ENCODE peak calls at places on chromosomes 5 and 9, in seven cellular contexts. One of them, this sample, is unnamed.

GRCh38 chr9:127018935-127019334 is 103.5 kb downstream of the ANGPTL2 start:
- DNase-seq in heart right ventricle: no peak
- DNase-seq in Panc1: no peak
- DNase-seq in aorta: no peak
- DNase-seq in OCI-LY7: no peak
- DNase-seq in cardiac muscle cell: peak
- DNase-seq in tibial artery: no peak
- DNase-seq in this sample: no peak

GRCh38 chr9:68577778-68578591 is 37.3 kb upstream of the TMEM252 start:
- DNase-seq in aorta: no peak
- DNase-seq in OCI-LY7: peak
- DNase-seq in Panc1: no peak
- DNase-seq in heart right ventricle: no peak
- DNase-seq in tibial artery: no peak
- DNase-seq in cardiac muscle cell: no peak
- DNase-seq in this sample: peak

GRCh38 chr9:113935677-113936380 is 59.7 kb downstream of the ZNF618 start:
- DNase-seq in cardiac muscle cell: no peak
- DNase-seq in heart right ventricle: no peak
- DNase-seq in tibial artery: peak
- DNase-seq in Panc1: no peak
- DNase-seq in OCI-LY7: no peak
- DNase-seq in aorta: no peak
- DNase-seq in this sample: no peak

GRCh38 chr9:119101048-119101447 is 268.2 kb downstream of the BRINP1 start:
- DNase-seq in cardiac muscle cell: no peak
- DNase-seq in OCI-LY7: no peak
- DNase-seq in aorta: no peak
- DNase-seq in tibial artery: no peak
- DNase-seq in Panc1: no peak
- DNase-seq in heart right ventricle: no peak
- DNase-seq in this sample: peak

GRCh38 chr5:148794729-148795590 is 31.5 kb upstream of the ADRB2 start:
- DNase-seq in cardiac muscle cell: no peak
- DNase-seq in heart right ventricle: no peak
- DNase-seq in aorta: no peak
- DNase-seq in OCI-LY7: no peak
- DNase-seq in tibial artery: no peak
- DNase-seq in Panc1: no peak
- DNase-seq in this sample: no peak

GRCh38 chr5:55711531-55712022 is 547 bp downstream of the SLC38A9 start:
- DNase-seq in aorta: no peak
- DNase-seq in tibial artery: no peak
- DNase-seq in Panc1: no peak
- DNase-seq in cardiac muscle cell: no peak
- DNase-seq in heart right ventricle: no peak
- DNase-seq in OCI-LY7: no peak
- DNase-seq in this sample: no peak

GRCh38 chr9:129894106-129894823 is 59.0 kb downstream of the USP20 start:
- DNase-seq in heart right ventricle: no peak
- DNase-seq in aorta: peak
- DNase-seq in cardiac muscle cell: no peak
- DNase-seq in tibial artery: no peak
- DNase-seq in Panc1: no peak
- DNase-seq in OCI-LY7: no peak
- DNase-seq in this sample: no peak

GRCh38 chr9:93071464-93071863 is 13.0 kb downstream of the SUSD3 start:
- DNase-seq in aorta: no peak
- DNase-seq in tibial artery: no peak
- DNase-seq in Panc1: no peak
- DNase-seq in heart right ventricle: no peak
- DNase-seq in OCI-LY7: peak
- DNase-seq in cardiac muscle cell: peak
- DNase-seq in this sample: peak

GRCh38 chr5:157611571-157612067 is 36.0 kb upstream of the ADAM19 start:
- DNase-seq in aorta: no peak
- DNase-seq in tibial artery: no peak
- DNase-seq in Panc1: no peak
- DNase-seq in OCI-LY7: no peak
- DNase-seq in cardiac muscle cell: no peak
- DNase-seq in heart right ventricle: no peak
- DNase-seq in this sample: peak

GRCh38 chr5:3201121-3201520 is 394.5 kb upstream of the IRX1 start:
- DNase-seq in cardiac muscle cell: no peak
- DNase-seq in OCI-LY7: no peak
- DNase-seq in Panc1: no peak
- DNase-seq in aorta: no peak
- DNase-seq in tibial artery: no peak
- DNase-seq in heart right ventricle: no peak
- DNase-seq in this sample: no peak

GRCh38 chr9:72602629-72603028 is 81.2 kb downstream of the TMC1 start:
- DNase-seq in heart right ventricle: no peak
- DNase-seq in cardiac muscle cell: no peak
- DNase-seq in tibial artery: peak
- DNase-seq in Panc1: no peak
- DNase-seq in aorta: no peak
- DNase-seq in OCI-LY7: no peak
- DNase-seq in this sample: no peak

GRCh38 chr5:131983244-131983771 is 28.1 kb downstream of the ACSL6 start:
- DNase-seq in heart right ventricle: no peak
- DNase-seq in Panc1: no peak
- DNase-seq in OCI-LY7: no peak
- DNase-seq in aorta: peak
- DNase-seq in tibial artery: no peak
- DNase-seq in cardiac muscle cell: peak
- DNase-seq in this sample: no peak

GRCh38 chr9:132384376-132384775 is 22.3 kb downstream of the TTF1 start:
- DNase-seq in OCI-LY7: peak
- DNase-seq in Panc1: no peak
- DNase-seq in tibial artery: no peak
- DNase-seq in heart right ventricle: no peak
- DNase-seq in cardiac muscle cell: no peak
- DNase-seq in aorta: no peak
- DNase-seq in this sample: no peak

GRCh38 chr9:124894035-124894740 is 32.3 kb downstream of the ARPC5L start:
- DNase-seq in OCI-LY7: no peak
- DNase-seq in cardiac muscle cell: no peak
- DNase-seq in Panc1: no peak
- DNase-seq in tibial artery: no peak
- DNase-seq in aorta: peak
- DNase-seq in heart right ventricle: no peak
- DNase-seq in this sample: no peak

GRCh38 chr5:142748568-142749249 is 21.5 kb upstream of the ARHGAP26 start:
- DNase-seq in OCI-LY7: peak
- DNase-seq in Panc1: peak
- DNase-seq in heart right ventricle: peak
- DNase-seq in tibial artery: no peak
- DNase-seq in aorta: no peak
- DNase-seq in cardiac muscle cell: no peak
- DNase-seq in this sample: peak

GRCh38 chr5:75260708-75261107 is 24.0 kb upstream of the ANKRD31 start:
- DNase-seq in Panc1: no peak
- DNase-seq in tibial artery: no peak
- DNase-seq in cardiac muscle cell: no peak
- DNase-seq in heart right ventricle: no peak
- DNase-seq in aorta: no peak
- DNase-seq in OCI-LY7: no peak
- DNase-seq in this sample: no peak

GRCh38 chr9:30673132-30673531 is 1711.3 kb upstream of the ACO1 start:
- DNase-seq in tibial artery: no peak
- DNase-seq in Panc1: no peak
- DNase-seq in aorta: no peak
- DNase-seq in cardiac muscle cell: no peak
- DNase-seq in OCI-LY7: no peak
- DNase-seq in heart right ventricle: no peak
- DNase-seq in this sample: no peak

GRCh38 chr5:123035320-123035949 is 1.1 kb downstream of the PPIC start:
- DNase-seq in cardiac muscle cell: peak
- DNase-seq in Panc1: peak
- DNase-seq in heart right ventricle: peak
- DNase-seq in OCI-LY7: no peak
- DNase-seq in aorta: peak
- DNase-seq in tibial artery: peak
- DNase-seq in this sample: no peak

GRCh38 chr9:91978739-91979414 is 28.8 kb upstream of the ROR2 start:
- DNase-seq in aorta: no peak
- DNase-seq in tibial artery: no peak
- DNase-seq in cardiac muscle cell: peak
- DNase-seq in heart right ventricle: no peak
- DNase-seq in Panc1: no peak
- DNase-seq in OCI-LY7: peak
- DNase-seq in this sample: peak

GRCh38 chr5:142527664-142528295 is 158.1 kb downstream of the FGF1 start:
- DNase-seq in aorta: no peak
- DNase-seq in Panc1: no peak
- DNase-seq in heart right ventricle: no peak
- DNase-seq in tibial artery: no peak
- DNase-seq in cardiac muscle cell: no peak
- DNase-seq in OCI-LY7: no peak
- DNase-seq in this sample: no peak

DNA sequence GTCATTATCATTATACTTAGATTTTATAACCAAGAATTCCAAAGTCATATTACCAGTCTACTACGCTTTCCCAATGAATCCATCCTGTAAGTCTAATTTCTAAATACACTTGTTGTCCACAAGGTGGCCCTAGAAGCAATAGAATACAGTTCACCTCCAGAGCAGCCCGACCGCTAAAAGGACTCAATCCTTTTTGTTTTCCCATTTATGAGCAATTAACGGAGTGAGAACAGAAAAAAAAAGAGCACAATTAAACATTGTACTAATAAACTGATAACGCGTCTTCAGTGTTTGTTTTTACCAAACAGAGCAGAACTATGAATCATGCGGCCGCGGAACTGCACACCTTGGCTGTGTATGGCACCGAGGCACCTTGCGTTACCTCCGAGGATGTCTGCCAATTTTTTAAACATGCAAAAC is 160.7 kb upstream of the DAPK1 start:
- DNase-seq in OCI-LY7: peak
- DNase-seq in heart right ventricle: peak
- DNase-seq in tibial artery: no peak
- DNase-seq in cardiac muscle cell: peak
- DNase-seq in aorta: no peak
- DNase-seq in Panc1: peak
- DNase-seq in this sample: peak
- H3K4me3 ChIP-seq in OCI-LY7: no peak
- H3K4me3 ChIP-seq in heart right ventricle: peak
- H3K4me3 ChIP-seq in tibial artery: peak
- H3K4me3 ChIP-seq in cardiac muscle cell: peak
- H3K4me3 ChIP-seq in aorta: peak
- H3K4me3 ChIP-seq in Panc1: peak
- H3K4me3 ChIP-seq in this sample: peak

GRCh38 chr9:20551236-20551635 is 71.1 kb downstream of the MLLT3 start:
- DNase-seq in Panc1: no peak
- DNase-seq in OCI-LY7: no peak
- DNase-seq in heart right ventricle: no peak
- DNase-seq in cardiac muscle cell: no peak
- DNase-seq in aorta: no peak
- DNase-seq in tibial artery: no peak
- DNase-seq in this sample: no peak
- H3K27ac ChIP-seq in Panc1: no peak
- H3K27ac ChIP-seq in OCI-LY7: no peak
- H3K27ac ChIP-seq in heart right ventricle: no peak
- H3K27ac ChIP-seq in cardiac muscle cell: no peak
- H3K27ac ChIP-seq in aorta: no peak
- H3K27ac ChIP-seq in tibial artery: no peak
- H3K27ac ChIP-seq in this sample: no peak

DNA sequence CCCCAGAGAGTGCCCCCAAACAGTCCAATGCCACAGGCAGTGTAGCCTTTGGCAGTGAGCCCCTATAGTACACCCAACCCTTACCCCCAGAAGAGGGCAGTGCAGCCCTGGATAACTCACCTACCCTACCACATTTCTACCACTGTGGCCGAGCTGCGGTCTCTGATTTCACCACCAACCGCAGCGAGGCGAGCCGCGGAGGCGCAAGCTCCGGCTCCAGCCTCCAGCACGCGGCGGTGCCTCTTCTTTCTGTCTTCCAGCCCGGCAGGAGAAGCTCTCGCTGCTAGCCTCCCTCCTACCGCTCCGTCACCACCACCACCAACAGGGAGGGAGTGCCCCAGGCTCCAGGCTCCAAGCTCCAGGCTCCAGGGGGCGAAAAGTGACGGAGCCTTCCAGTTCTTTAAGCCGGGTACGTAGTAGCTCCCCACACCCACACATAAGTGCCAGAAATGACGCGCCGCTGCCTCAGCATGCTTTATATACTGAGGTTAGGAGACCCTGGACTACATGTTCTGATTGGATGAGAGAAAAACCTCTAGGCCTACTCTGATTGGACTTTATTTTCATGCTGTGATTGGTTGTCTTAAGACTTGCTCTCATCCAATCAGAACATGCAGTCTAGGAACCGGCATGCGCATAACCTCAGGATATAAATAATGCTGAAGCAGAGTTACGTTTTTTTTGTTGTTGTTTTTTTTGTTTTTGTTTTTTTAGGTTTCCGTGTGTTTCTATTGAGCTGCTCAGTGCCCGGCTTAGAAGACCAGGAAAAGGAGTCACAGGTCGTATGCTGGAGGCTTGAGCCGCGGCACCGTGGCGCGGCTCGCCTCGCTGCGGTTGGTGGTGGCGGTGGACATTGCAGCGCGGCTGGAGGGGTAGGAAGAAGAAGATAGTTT is at the start of gene PCAT7:
- DNase-seq in aorta: no peak
- DNase-seq in Panc1: peak
- DNase-seq in OCI-LY7: peak
- DNase-seq in heart right ventricle: no peak
- DNase-seq in tibial artery: no peak
- DNase-seq in cardiac muscle cell: peak
- DNase-seq in this sample: peak
- H3K4me3 ChIP-seq in aorta: no peak
- H3K4me3 ChIP-seq in Panc1: peak
- H3K4me3 ChIP-seq in OCI-LY7: peak
- H3K4me3 ChIP-seq in heart right ventricle: no peak
- H3K4me3 ChIP-seq in tibial artery: no peak
- H3K4me3 ChIP-seq in cardiac muscle cell: peak
- H3K4me3 ChIP-seq in this sample: no peak

GRCh38 chr9:110129460-110129859 is 78.5 kb downstream of the C9orf152 start:
- DNase-seq in aorta: no peak
- DNase-seq in tibial artery: no peak
- DNase-seq in Panc1: no peak
- DNase-seq in cardiac muscle cell: no peak
- DNase-seq in heart right ventricle: no peak
- DNase-seq in OCI-LY7: no peak
- DNase-seq in this sample: no peak

GRCh38 chr9:110130791-110131416 is 77.1 kb downstream of the C9orf152 start:
- DNase-seq in heart right ventricle: no peak
- DNase-seq in cardiac muscle cell: no peak
- DNase-seq in tibial artery: no peak
- DNase-seq in Panc1: no peak
- DNase-seq in OCI-LY7: no peak
- DNase-seq in aorta: no peak
- DNase-seq in this sample: no peak

GRCh38 chr9:110126986-110127864 is 80.7 kb downstream of the C9orf152 start:
- DNase-seq in OCI-LY7: no peak
- DNase-seq in tibial artery: peak
- DNase-seq in heart right ventricle: peak
- DNase-seq in cardiac muscle cell: peak
- DNase-seq in aorta: peak
- DNase-seq in Panc1: no peak
- DNase-seq in this sample: no peak

GRCh38 chr9:110130211-110130610 is 77.7 kb downstream of the C9orf152 start:
- DNase-seq in heart right ventricle: no peak
- DNase-seq in OCI-LY7: peak
- DNase-seq in tibial artery: no peak
- DNase-seq in cardiac muscle cell: no peak
- DNase-seq in Panc1: no peak
- DNase-seq in aorta: no peak
- DNase-seq in this sample: no peak

GRCh38 chr9:110128664-110129329 is 79.2 kb downstream of the C9orf152 start:
- DNase-seq in aorta: no peak
- DNase-seq in OCI-LY7: peak
- DNase-seq in Panc1: no peak
- DNase-seq in cardiac muscle cell: no peak
- DNase-seq in tibial artery: no peak
- DNase-seq in heart right ventricle: no peak
- DNase-seq in this sample: peak
- H3K27ac ChIP-seq in aorta: peak
- H3K27ac ChIP-seq in OCI-LY7: peak
- H3K27ac ChIP-seq in Panc1: no peak
- H3K27ac ChIP-seq in cardiac muscle cell: peak
- H3K27ac ChIP-seq in tibial artery: peak
- H3K27ac ChIP-seq in heart right ventricle: peak
- H3K27ac ChIP-seq in this sample: peak